ENCODE peak calls at places on chromosomes 3 and 15, in ten cellular contexts. One of them, this sample, is unnamed.

GRCh38 chr3:61938878-61939549 is 377.6 kb downstream of the PTPRG start:
- DNase-seq in nephron progenitor cell: no peak
- DNase-seq in endothelial cell: no peak
- DNase-seq in heart left ventricle: no peak
- DNase-seq in OCI-LY7: no peak
- DNase-seq in hepatocyte: no peak
- DNase-seq in K562: no peak
- DNase-seq in lung: no peak
- DNase-seq in HFFc6: no peak
- DNase-seq in fibroblast of the aortic adventitia: no peak
- DNase-seq in this sample: no peak

GRCh38 chr3:39192490-39193092 is at the start of gene XIRP1:
- DNase-seq in nephron progenitor cell: no peak
- DNase-seq in endothelial cell: no peak
- DNase-seq in heart left ventricle: peak
- DNase-seq in OCI-LY7: no peak
- DNase-seq in hepatocyte: no peak
- DNase-seq in K562: no peak
- DNase-seq in lung: no peak
- DNase-seq in HFFc6: no peak
- DNase-seq in fibroblast of the aortic adventitia: no peak
- DNase-seq in this sample: peak

GRCh38 chr3:124780767-124781485 is 50.7 kb downstream of the UMPS start:
- DNase-seq in nephron progenitor cell: peak
- DNase-seq in endothelial cell: peak
- DNase-seq in heart left ventricle: peak
- DNase-seq in OCI-LY7: no peak
- DNase-seq in hepatocyte: peak
- DNase-seq in K562: no peak
- DNase-seq in lung: no peak
- DNase-seq in HFFc6: peak
- DNase-seq in fibroblast of the aortic adventitia: peak
- DNase-seq in this sample: no peak

GRCh38 chr15:78343431-78343830 is 3.3 kb downstream of the CRABP1 start:
- DNase-seq in nephron progenitor cell: no peak
- DNase-seq in endothelial cell: no peak
- DNase-seq in heart left ventricle: no peak
- DNase-seq in OCI-LY7: no peak
- DNase-seq in hepatocyte: no peak
- DNase-seq in K562: no peak
- DNase-seq in lung: no peak
- DNase-seq in HFFc6: no peak
- DNase-seq in fibroblast of the aortic adventitia: no peak
- DNase-seq in this sample: no peak

GRCh38 chr15:101635944-101636727 is 16.0 kb downstream of the TM2D3 start:
- DNase-seq in nephron progenitor cell: no peak
- DNase-seq in endothelial cell: no peak
- DNase-seq in heart left ventricle: no peak
- DNase-seq in OCI-LY7: no peak
- DNase-seq in hepatocyte: no peak
- DNase-seq in K562: no peak
- DNase-seq in lung: no peak
- DNase-seq in HFFc6: no peak
- DNase-seq in fibroblast of the aortic adventitia: peak
- DNase-seq in this sample: no peak

GRCh38 chr3:110821586-110821985 is 250.0 kb upstream of the NECTIN3 start:
- DNase-seq in nephron progenitor cell: no peak
- DNase-seq in endothelial cell: no peak
- DNase-seq in heart left ventricle: no peak
- DNase-seq in OCI-LY7: no peak
- DNase-seq in hepatocyte: no peak
- DNase-seq in K562: no peak
- DNase-seq in lung: no peak
- DNase-seq in HFFc6: peak
- DNase-seq in fibroblast of the aortic adventitia: no peak
- DNase-seq in this sample: no peak

GRCh38 chr3:185789891-185790830 is 34.7 kb downstream of the IGF2BP2 start:
- DNase-seq in nephron progenitor cell: no peak
- DNase-seq in endothelial cell: no peak
- DNase-seq in heart left ventricle: no peak
- DNase-seq in OCI-LY7: no peak
- DNase-seq in hepatocyte: no peak
- DNase-seq in K562: no peak
- DNase-seq in lung: no peak
- DNase-seq in HFFc6: no peak
- DNase-seq in fibroblast of the aortic adventitia: no peak
- DNase-seq in this sample: no peak

GRCh38 chr15:100721758-100722550 is 119.6 kb downstream of the ASB7 start:
- DNase-seq in nephron progenitor cell: no peak
- DNase-seq in endothelial cell: no peak
- DNase-seq in heart left ventricle: peak
- DNase-seq in OCI-LY7: no peak
- DNase-seq in hepatocyte: peak
- DNase-seq in K562: no peak
- DNase-seq in lung: peak
- DNase-seq in HFFc6: peak
- DNase-seq in fibroblast of the aortic adventitia: peak
- DNase-seq in this sample: no peak

GRCh38 chr15:40746916-40747418 is 8.1 kb downstream of the RMDN3 start:
- DNase-seq in nephron progenitor cell: no peak
- DNase-seq in endothelial cell: no peak
- DNase-seq in heart left ventricle: no peak
- DNase-seq in OCI-LY7: no peak
- DNase-seq in hepatocyte: no peak
- DNase-seq in K562: peak
- DNase-seq in lung: no peak
- DNase-seq in HFFc6: no peak
- DNase-seq in fibroblast of the aortic adventitia: peak
- DNase-seq in this sample: no peak

GRCh38 chr15:40744810-40745152 is 10.3 kb downstream of the RMDN3 start:
- DNase-seq in nephron progenitor cell: no peak
- DNase-seq in endothelial cell: no peak
- DNase-seq in heart left ventricle: no peak
- DNase-seq in OCI-LY7: no peak
- DNase-seq in hepatocyte: no peak
- DNase-seq in K562: no peak
- DNase-seq in lung: no peak
- DNase-seq in HFFc6: no peak
- DNase-seq in fibroblast of the aortic adventitia: no peak
- DNase-seq in this sample: no peak

GRCh38 chr15:40747685-40748631 is 7.1 kb downstream of the RMDN3 start:
- DNase-seq in nephron progenitor cell: no peak
- DNase-seq in endothelial cell: no peak
- DNase-seq in heart left ventricle: no peak
- DNase-seq in OCI-LY7: no peak
- DNase-seq in hepatocyte: no peak
- DNase-seq in K562: no peak
- DNase-seq in lung: no peak
- DNase-seq in HFFc6: no peak
- DNase-seq in fibroblast of the aortic adventitia: no peak
- DNase-seq in this sample: no peak

GRCh38 chr15:40743466-40743865 is 11.6 kb downstream of the RMDN3 start:
- DNase-seq in nephron progenitor cell: no peak
- DNase-seq in endothelial cell: no peak
- DNase-seq in heart left ventricle: no peak
- DNase-seq in OCI-LY7: no peak
- DNase-seq in hepatocyte: no peak
- DNase-seq in K562: no peak
- DNase-seq in lung: no peak
- DNase-seq in HFFc6: no peak
- DNase-seq in fibroblast of the aortic adventitia: no peak
- DNase-seq in this sample: no peak

GRCh38 chr15:40743921-40744809 is 10.9 kb downstream of the RMDN3 start:
- DNase-seq in nephron progenitor cell: no peak
- DNase-seq in endothelial cell: no peak
- DNase-seq in heart left ventricle: no peak
- DNase-seq in OCI-LY7: no peak
- DNase-seq in hepatocyte: peak
- DNase-seq in K562: peak
- DNase-seq in lung: no peak
- DNase-seq in HFFc6: peak
- DNase-seq in fibroblast of the aortic adventitia: peak
- DNase-seq in this sample: peak
- TF ChIP-seq CTCF in nephron progenitor cell: no peak
- TF ChIP-seq CTCF in endothelial cell: no peak
- TF ChIP-seq CTCF in heart left ventricle: no peak
- TF ChIP-seq CTCF in OCI-LY7: peak
- TF ChIP-seq CTCF in hepatocyte: no peak
- TF ChIP-seq CTCF in K562: peak
- TF ChIP-seq CTCF in lung: no peak
- TF ChIP-seq CTCF in HFFc6: peak
- TF ChIP-seq CTCF in fibroblast of the aortic adventitia: peak
- TF ChIP-seq CTCF in this sample: no peak

GRCh38 chr15:34243226-34243625 is 18.4 kb downstream of the EMC4 start:
- DNase-seq in nephron progenitor cell: no peak
- DNase-seq in endothelial cell: no peak
- DNase-seq in heart left ventricle: no peak
- DNase-seq in OCI-LY7: no peak
- DNase-seq in hepatocyte: no peak
- DNase-seq in K562: no peak
- DNase-seq in lung: no peak
- DNase-seq in HFFc6: no peak
- DNase-seq in fibroblast of the aortic adventitia: no peak
- DNase-seq in this sample: no peak

GRCh38 chr15:34246276-34247010 is 21.6 kb downstream of the EMC4 start:
- DNase-seq in nephron progenitor cell: no peak
- DNase-seq in endothelial cell: no peak
- DNase-seq in heart left ventricle: no peak
- DNase-seq in OCI-LY7: no peak
- DNase-seq in hepatocyte: no peak
- DNase-seq in K562: no peak
- DNase-seq in lung: no peak
- DNase-seq in HFFc6: peak
- DNase-seq in fibroblast of the aortic adventitia: no peak
- DNase-seq in this sample: no peak

GRCh38 chr15:34239151-34239761 is 14.4 kb downstream of the EMC4 start:
- DNase-seq in nephron progenitor cell: no peak
- DNase-seq in endothelial cell: no peak
- DNase-seq in heart left ventricle: no peak
- DNase-seq in OCI-LY7: no peak
- DNase-seq in hepatocyte: no peak
- DNase-seq in K562: no peak
- DNase-seq in lung: no peak
- DNase-seq in HFFc6: peak
- DNase-seq in fibroblast of the aortic adventitia: peak
- DNase-seq in this sample: peak

GRCh38 chr15:34240537-34240936 is 15.7 kb downstream of the EMC4 start:
- DNase-seq in nephron progenitor cell: no peak
- DNase-seq in endothelial cell: no peak
- DNase-seq in heart left ventricle: no peak
- DNase-seq in OCI-LY7: no peak
- DNase-seq in hepatocyte: no peak
- DNase-seq in K562: no peak
- DNase-seq in lung: no peak
- DNase-seq in HFFc6: no peak
- DNase-seq in fibroblast of the aortic adventitia: no peak
- DNase-seq in this sample: no peak

DNA sequence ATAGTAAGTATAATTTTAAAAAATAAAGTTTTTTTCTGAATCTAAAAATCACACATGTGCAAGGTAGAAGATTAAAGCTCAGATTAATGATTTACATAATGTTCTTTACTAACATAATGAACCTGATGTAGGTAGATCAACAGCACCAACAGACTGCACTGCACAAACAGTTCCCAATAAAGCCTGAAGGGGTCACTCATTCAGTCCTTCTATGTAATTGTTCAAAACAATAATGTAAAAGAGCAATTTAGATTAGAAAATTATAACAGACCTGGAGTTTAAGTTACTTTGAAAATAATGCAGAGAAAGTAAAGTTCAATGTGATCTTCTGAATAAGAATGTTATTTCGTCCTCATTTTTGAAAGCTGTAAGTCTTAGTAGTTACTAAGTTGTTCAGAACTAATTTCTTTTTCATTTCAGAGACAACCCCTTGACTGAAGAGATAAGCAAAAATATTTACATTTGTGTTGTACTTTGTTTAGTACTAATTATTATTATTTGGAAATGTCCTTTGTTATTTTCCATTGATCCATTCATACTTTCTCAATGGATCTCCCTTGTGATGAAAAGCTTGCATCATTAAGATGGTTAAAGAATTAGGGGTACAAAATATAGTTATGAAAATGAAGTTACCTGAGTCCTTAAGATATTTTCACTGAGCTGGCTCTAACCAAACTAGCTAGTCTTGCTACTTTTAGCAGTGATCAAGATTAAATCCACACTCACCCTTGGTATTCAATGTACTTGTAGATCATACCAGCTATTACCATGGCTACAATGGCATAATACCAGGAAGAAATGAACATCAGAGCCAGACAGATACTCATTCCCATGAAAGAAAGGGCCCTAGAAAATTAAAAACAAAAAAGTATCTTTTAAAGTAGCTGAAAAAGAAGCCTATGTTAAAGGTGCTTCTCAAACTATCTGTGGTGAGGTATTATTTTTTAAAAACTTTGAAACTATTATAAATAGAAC is 16.8 kb downstream of the EMC4 start:
- DNase-seq in nephron progenitor cell: no peak
- DNase-seq in endothelial cell: peak
- DNase-seq in heart left ventricle: no peak
- DNase-seq in OCI-LY7: peak
- DNase-seq in hepatocyte: peak
- DNase-seq in K562: peak
- DNase-seq in lung: no peak
- DNase-seq in HFFc6: peak
- DNase-seq in fibroblast of the aortic adventitia: peak
- DNase-seq in this sample: peak
- TF ChIP-seq CTCF in nephron progenitor cell: peak
- TF ChIP-seq CTCF in endothelial cell: peak
- TF ChIP-seq CTCF in heart left ventricle: peak
- TF ChIP-seq CTCF in OCI-LY7: peak
- TF ChIP-seq CTCF in hepatocyte: peak
- TF ChIP-seq CTCF in K562: peak
- TF ChIP-seq CTCF in lung: peak
- TF ChIP-seq CTCF in HFFc6: peak
- TF ChIP-seq CTCF in fibroblast of the aortic adventitia: peak
- TF ChIP-seq CTCF in this sample: peak

DNA sequence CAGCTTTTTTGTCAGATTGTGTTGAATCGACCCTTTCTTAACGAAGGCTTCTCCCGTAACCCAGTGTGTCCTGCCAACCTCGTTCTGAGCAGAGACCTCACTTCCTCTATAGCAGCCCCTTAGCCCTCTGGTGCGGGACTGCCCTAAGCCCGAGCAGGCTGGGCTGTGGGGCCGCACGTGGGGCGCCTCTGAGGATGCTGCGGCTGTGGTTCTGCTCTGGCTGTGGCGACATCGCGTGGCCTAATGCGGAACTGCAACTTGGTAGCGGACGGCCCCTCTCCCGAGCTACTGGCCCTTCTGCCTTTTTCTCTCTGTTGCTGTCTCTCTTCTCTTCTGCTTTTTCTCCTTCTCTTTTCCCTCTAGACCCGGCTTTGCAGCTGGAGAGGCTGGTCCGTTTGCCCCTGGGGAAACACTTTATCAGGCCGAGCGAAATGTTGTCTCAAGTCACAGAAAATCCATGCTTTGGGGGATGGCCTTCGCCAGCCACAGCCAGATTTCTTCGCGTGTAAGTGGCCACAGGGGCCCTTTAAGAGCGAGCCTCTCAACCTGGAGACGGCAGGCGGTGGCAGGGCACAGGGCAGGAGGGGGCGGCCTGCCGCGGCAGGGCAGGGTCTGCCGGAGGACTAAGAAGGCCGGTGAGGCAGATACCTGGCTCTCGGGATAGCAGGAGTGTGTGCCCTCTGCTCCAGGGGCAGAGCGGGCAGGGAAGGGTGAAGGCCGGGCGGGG is 19.4 kb upstream of the KIF23 start:
- DNase-seq in nephron progenitor cell: peak
- DNase-seq in endothelial cell: peak
- DNase-seq in heart left ventricle: peak
- DNase-seq in OCI-LY7: peak
- DNase-seq in hepatocyte: peak
- DNase-seq in K562: peak
- DNase-seq in lung: peak
- DNase-seq in HFFc6: peak
- DNase-seq in fibroblast of the aortic adventitia: peak
- DNase-seq in this sample: peak
- TF ChIP-seq CTCF in nephron progenitor cell: peak
- TF ChIP-seq CTCF in endothelial cell: peak
- TF ChIP-seq CTCF in heart left ventricle: peak
- TF ChIP-seq CTCF in OCI-LY7: peak
- TF ChIP-seq CTCF in hepatocyte: peak
- TF ChIP-seq CTCF in K562: peak
- TF ChIP-seq CTCF in lung: peak
- TF ChIP-seq CTCF in HFFc6: peak
- TF ChIP-seq CTCF in fibroblast of the aortic adventitia: peak
- TF ChIP-seq CTCF in this sample: peak

GRCh38 chr15:76060098-76060989 is 559 bp downstream of the TMEM266 start:
- DNase-seq in nephron progenitor cell: no peak
- DNase-seq in endothelial cell: no peak
- DNase-seq in heart left ventricle: no peak
- DNase-seq in OCI-LY7: no peak
- DNase-seq in hepatocyte: no peak
- DNase-seq in K562: no peak
- DNase-seq in lung: no peak
- DNase-seq in HFFc6: no peak
- DNase-seq in fibroblast of the aortic adventitia: peak
- DNase-seq in this sample: peak

GRCh38 chr15:76057332-76058000 is 2.3 kb upstream of the TMEM266 start:
- DNase-seq in nephron progenitor cell: peak
- DNase-seq in endothelial cell: peak
- DNase-seq in heart left ventricle: peak
- DNase-seq in OCI-LY7: peak
- DNase-seq in hepatocyte: peak
- DNase-seq in K562: peak
- DNase-seq in lung: no peak
- DNase-seq in HFFc6: peak
- DNase-seq in fibroblast of the aortic adventitia: peak
- DNase-seq in this sample: peak

GRCh38 chr15:76058714-76059319 is 968 bp upstream of the TMEM266 start:
- DNase-seq in nephron progenitor cell: peak
- DNase-seq in endothelial cell: peak
- DNase-seq in heart left ventricle: no peak
- DNase-seq in OCI-LY7: no peak
- DNase-seq in hepatocyte: peak
- DNase-seq in K562: peak
- DNase-seq in lung: no peak
- DNase-seq in HFFc6: no peak
- DNase-seq in fibroblast of the aortic adventitia: peak
- DNase-seq in this sample: peak

GRCh38 chr15:76061700-76062099 is 1.9 kb downstream of the TMEM266 start:
- DNase-seq in nephron progenitor cell: no peak
- DNase-seq in endothelial cell: no peak
- DNase-seq in heart left ventricle: no peak
- DNase-seq in OCI-LY7: no peak
- DNase-seq in hepatocyte: no peak
- DNase-seq in K562: no peak
- DNase-seq in lung: no peak
- DNase-seq in HFFc6: no peak
- DNase-seq in fibroblast of the aortic adventitia: no peak
- DNase-seq in this sample: no peak

DNA sequence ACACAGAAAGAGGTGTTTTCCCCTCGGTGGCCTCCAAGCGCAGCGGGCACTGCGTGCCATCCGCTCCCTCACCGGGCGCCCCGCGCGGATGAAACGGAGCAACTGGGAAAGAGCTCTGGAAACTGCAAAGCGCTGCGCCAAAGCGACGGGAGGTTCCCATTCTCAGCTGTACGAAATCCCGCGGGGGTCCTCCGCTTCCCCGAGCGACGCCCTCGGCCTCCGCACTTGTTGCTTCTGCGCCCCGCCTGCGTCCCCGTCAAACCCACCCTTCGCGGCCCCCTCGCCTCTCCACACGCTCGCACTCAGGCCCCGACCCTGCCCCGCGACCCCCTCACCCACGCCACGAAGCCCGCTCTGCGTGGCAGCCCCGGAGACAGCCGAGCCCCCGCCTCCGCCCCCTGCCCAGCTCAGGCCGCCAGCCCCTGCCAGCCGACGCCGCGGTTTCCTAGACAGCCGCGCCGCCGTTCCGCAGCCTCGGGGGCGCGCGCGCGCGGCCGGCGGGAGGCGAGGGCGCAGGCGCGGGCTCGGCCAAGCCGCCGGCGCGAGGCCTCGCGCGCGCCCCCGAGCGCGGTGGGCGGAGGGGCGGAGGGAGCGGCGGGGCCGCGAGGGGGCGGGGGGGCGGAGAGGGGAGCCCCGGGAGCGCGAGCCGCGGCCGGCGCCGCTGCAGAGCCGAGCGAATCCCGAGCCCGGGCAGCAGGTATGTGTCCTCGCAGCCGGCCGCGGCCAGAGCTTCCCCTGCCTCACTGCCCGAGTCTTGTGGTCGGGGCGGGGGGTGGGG is at the start of gene TMEM266:
- DNase-seq in nephron progenitor cell: peak
- DNase-seq in endothelial cell: peak
- DNase-seq in heart left ventricle: peak
- DNase-seq in OCI-LY7: no peak
- DNase-seq in hepatocyte: peak
- DNase-seq in K562: peak
- DNase-seq in lung: no peak
- DNase-seq in HFFc6: no peak
- DNase-seq in fibroblast of the aortic adventitia: peak
- DNase-seq in this sample: peak
- TF ChIP-seq CTCF in nephron progenitor cell: no peak
- TF ChIP-seq CTCF in endothelial cell: no peak
- TF ChIP-seq CTCF in heart left ventricle: no peak
- TF ChIP-seq CTCF in OCI-LY7: no peak
- TF ChIP-seq CTCF in hepatocyte: no peak
- TF ChIP-seq CTCF in K562: no peak
- TF ChIP-seq CTCF in lung: no peak
- TF ChIP-seq CTCF in HFFc6: no peak
- TF ChIP-seq CTCF in fibroblast of the aortic adventitia: no peak
- TF ChIP-seq CTCF in this sample: no peak

This sample was measured in activated CD8-positive, alpha-beta T cell treated with anti-CD3 and anti-CD28 coated beads for 36 hours.